ENCODE peak calls at places on chromosomes 5 and 9, in six cellular contexts. Q, K, C, Y, L and H are unnamed samples.

GRCh38 chr5:153352685-153353219 is 137.7 kb upstream of the GRIA1 start:
- DNase-seq in Y (no peak), C (no peak), Q (no peak), L (no peak), K (no peak), H (no peak)

GRCh38 chr5:111774525-111774924 is 17.5 kb upstream of the NREP start:
- DNase-seq in Q (peak), L (no peak), Y (no peak), C (no peak), K (no peak), H (no peak)

GRCh38 chr9:77980622-77981021 is 51.0 kb downstream of the GNAQ start:
- DNase-seq in Y (no peak), K (no peak), Q (peak), C (no peak), L (no peak), H (no peak)

GRCh38 chr9:1729631-1730030 is 285.5 kb upstream of the SMARCA2 start:
- DNase-seq in K (no peak), C (no peak), L (no peak), Q (no peak), Y (no peak), H (no peak)

GRCh38 chr9:129060991-129061390 is 19.9 kb upstream of the DOLPP1 start:
- DNase-seq in Y (no peak), Q (no peak), L (no peak), C (no peak), K (no peak), H (no peak)

GRCh38 chr9:134056483-134057310 is 11.1 kb downstream of the BRD3 start:
- DNase-seq in L (peak), Q (no peak), K (no peak), Y (no peak), C (no peak), H (no peak)

GRCh38 chr5:86786955-86787354 is 169.2 kb downstream of the COX7C start:
- DNase-seq in Q (no peak), Y (peak), L (no peak), K (no peak), C (no peak), H (no peak)

GRCh38 chr5:102866315-102866693 is 111.2 kb downstream of the PAM start:
- DNase-seq in Q (peak), K (no peak), L (no peak), C (peak), Y (no peak), H (no peak)

GRCh38 chr5:132295505-132296411 is 1.6 kb downstream of the SLC22A4 start:
- DNase-seq in C (no peak), Q (peak), L (no peak), K (no peak), Y (no peak), H (no peak)

GRCh38 chr9:134165357-134166315 is 1.3 kb upstream of the RNU6ATAC start:
- DNase-seq in L (no peak), C (no peak), K (no peak), Y (no peak), Q (peak), H (peak)

GRCh38 chr9:129776938-129777768 is 24.3 kb upstream of the PTGES start:
- DNase-seq in L (peak), Q (peak), K (peak), Y (peak), C (no peak), H (no peak)

GRCh38 chr5:136053336-136054121 is 24.7 kb downstream of the TGFBI start:
- DNase-seq in Q (peak), K (peak), Y (no peak), C (no peak), L (no peak), H (no peak)

GRCh38 chr5:177354256-177354655 is 2.8 kb upstream of the LMAN2 start:
- DNase-seq in Y (no peak), K (no peak), Q (no peak), C (no peak), L (no peak), H (no peak)

GRCh38 chr5:174692381-174692780 is 32.0 kb upstream of the MSX2 start:
- DNase-seq in L (no peak), Q (no peak), K (no peak), C (no peak), Y (no peak), H (no peak)

GRCh38 chr5:74993743-74994142 is 58.6 kb downstream of the GCNT4 start:
- DNase-seq in Y (no peak), Q (no peak), L (no peak), C (no peak), K (no peak), H (no peak)

GRCh38 chr5:126007841-126008240 is 415.4 kb upstream of the GRAMD2B start:
- DNase-seq in Q (no peak), Y (no peak), C (no peak), K (no peak), L (no peak), H (no peak)

GRCh38 chr5:133977858-133978257 is 9.4 kb upstream of the C5orf15 start:
- DNase-seq in L (no peak), C (no peak), K (no peak), Q (no peak), Y (no peak), H (no peak)

GRCh38 chr5:130104895-130105684 is 200.8 kb downstream of the CHSY3 start:
- DNase-seq in K (no peak), C (no peak), Q (no peak), L (no peak), Y (no peak), H (no peak)

GRCh38 chr5:157993201-157993600 is 134.3 kb upstream of the CLINT1 start:
- DNase-seq in Y (no peak), K (no peak), L (no peak), C (no peak), Q (no peak), H (no peak)

GRCh38 chr5:149356391-149356790 is 1.5 kb upstream of the PCYOX1L start:
- DNase-seq in L (no peak), Y (no peak), K (no peak), Q (no peak), C (no peak), H (no peak)

GRCh38 chr5:143635146-143635752 is 176.7 kb upstream of the HMHB1 start:
- DNase-seq in K (no peak), Q (no peak), L (no peak), C (no peak), Y (no peak), H (no peak)

GRCh38 chr5:10248378-10249260 is 1.1 kb downstream of the ATPSCKMT start:
- DNase-seq in C (no peak), Y (no peak), Q (no peak), L (no peak), K (no peak), H (no peak)

GRCh38 chr5:150119421-150120061 is 33.2 kb upstream of the CSF1R start:
- DNase-seq in K (no peak), C (no peak), Y (no peak), L (no peak), Q (no peak), H (no peak)

GRCh38 chr9:104881991-104882555 is 45.9 kb downstream of the ABCA1 start:
- DNase-seq in L (peak), Q (no peak), C (no peak), K (no peak), Y (no peak), H (no peak)

GRCh38 chr5:1834721-1835425 is 33.7 kb downstream of the NDUFS6 start:
- DNase-seq in L (no peak), K (no peak), Y (no peak), Q (no peak), C (no peak), H (no peak)

GRCh38 chr9:88821033-88821748 is 170.1 kb upstream of the S1PR3 start:
- DNase-seq in K (no peak), Q (no peak), Y (no peak), L (no peak), C (no peak), H (no peak)

GRCh38 chr5:151041577-151042268 is 21.3 kb downstream of the GPX3 start:
- DNase-seq in K (no peak), C (no peak), L (no peak), Q (no peak), Y (no peak), H (no peak)

GRCh38 chr9:28409919-28410318 is 836.6 kb upstream of the C9orf72 start:
- DNase-seq in K (no peak), Q (no peak), L (no peak), Y (no peak), C (no peak), H (no peak)

GRCh38 chr5:122220498-122220897 is 91.2 kb downstream of the ZNF474 start:
- DNase-seq in Y (no peak), K (no peak), Q (no peak), L (no peak), C (no peak), H (no peak)

GRCh38 chr9:4299006-4299795 is 667 bp downstream of the GLIS3 start:
- DNase-seq in C (no peak), L (peak), K (no peak), Y (peak), Q (peak), H (no peak)

GRCh38 chr5:66896207-66896606 is 300.0 kb downstream of the MAST4 start:
- DNase-seq in Q (no peak), Y (no peak), K (no peak), C (no peak), L (no peak), H (no peak)

GRCh38 chr5:124402144-124402581 is 344.3 kb downstream of the ZNF608 start:
- DNase-seq in K (no peak), Y (no peak), L (no peak), C (no peak), Q (peak), H (no peak)

GRCh38 chr5:77077821-77078176 is 9.3 kb downstream of the ZBED3 start:
- DNase-seq in L (no peak), K (no peak), Y (no peak), C (no peak), Q (no peak), H (no peak)

GRCh38 chr9:36450110-36450732 is 50.2 kb upstream of the RNF38 start:
- DNase-seq in C (peak), K (no peak), Q (peak), L (no peak), Y (peak), H (no peak)